ENCODE peak calls at places on chromosomes 6 and 20, in six cellular contexts. V is A549, P is stomach, G is HepG2, R is suprapubic skin, C is transverse colon. U is an unnamed sample.

GRCh38 chr20:64074184-64074789 is 5.0 kb downstream of the RGS19 start:
- DNase-seq in V (no peak), P (no peak), G (no peak), R (no peak), C (no peak), U (no peak)

GRCh38 chr6:31441368-31442267 is 38.2 kb downstream of the MICA start:
- DNase-seq in V (peak; percentile 77), P (peak; percentile 89), G (peak; percentile 60), R (peak; percentile 94), C (peak; percentile 87), U (no peak)

GRCh38 chr6:63649269-63649668 is 13.7 kb downstream of the PHF3 start:
- DNase-seq in V (no peak), P (no peak), G (no peak), R (no peak), C (no peak), U (no peak)

GRCh38 chr20:50369225-50370035 is 140.8 kb upstream of the PTPN1 start:
- DNase-seq in V (no peak), P (peak; percentile 93), G (peak; percentile 83), R (no peak), C (peak; percentile 89), U (no peak)

GRCh38 chr20:38610521-38610920 is 8.9 kb downstream of the ARHGAP40 start:
- DNase-seq in V (no peak), P (no peak), G (no peak), R (no peak), C (no peak), U (no peak)

GRCh38 chr6:170271771-170272314 is 19.0 kb downstream of the DLL1 start:
- DNase-seq in V (no peak), P (no peak), G (no peak), R (no peak), C (peak; percentile 59), U (peak; percentile 91)

GRCh38 chr20:25544316-25544715 is 41.0 kb downstream of the NINL start:
- DNase-seq in V (no peak), P (no peak), G (no peak), R (no peak), C (no peak), U (no peak)

GRCh38 chr6:16249971-16250370 is 11.6 kb downstream of the GMPR start:
- DNase-seq in V (no peak), P (no peak), G (peak; percentile 45), R (no peak), C (no peak), U (no peak)

GRCh38 chr6:110341671-110342304 is 16.4 kb downstream of the METTL24 start:
- DNase-seq in V (peak; percentile 9), P (no peak), G (peak; percentile 55), R (no peak), C (no peak), U (no peak)

GRCh38 chr6:100881707-100882040 is 545 bp upstream of the ASCC3 start:
- DNase-seq in V (no peak), P (no peak), G (no peak), R (no peak), C (no peak), U (no peak)

GRCh38 chr6:84103029-84103428 is 69.5 kb downstream of the MRAP2 start:
- DNase-seq in V (no peak), P (no peak), G (no peak), R (no peak), C (no peak), U (no peak)

GRCh38 chr6:169177516-169178196 is 76.0 kb downstream of the THBS2 start:
- DNase-seq in V (no peak), P (no peak), G (no peak), R (no peak), C (no peak), U (no peak)

GRCh38 chr6:133128191-133128590 is 113.0 kb upstream of the EYA4 start:
- DNase-seq in V (no peak), P (no peak), G (peak; percentile 25), R (no peak), C (no peak), U (no peak)

GRCh38 chr6:158457616-158458278 is 102.1 kb upstream of the TMEM181 start:
- DNase-seq in V (no peak), P (no peak), G (no peak), R (no peak), C (no peak), U (no peak)

GRCh38 chr6:33772902-33773472 is 15.9 kb downstream of the LEMD2 start:
- DNase-seq in V (no peak), P (no peak), G (no peak), R (no peak), C (no peak), U (no peak)

DNA sequence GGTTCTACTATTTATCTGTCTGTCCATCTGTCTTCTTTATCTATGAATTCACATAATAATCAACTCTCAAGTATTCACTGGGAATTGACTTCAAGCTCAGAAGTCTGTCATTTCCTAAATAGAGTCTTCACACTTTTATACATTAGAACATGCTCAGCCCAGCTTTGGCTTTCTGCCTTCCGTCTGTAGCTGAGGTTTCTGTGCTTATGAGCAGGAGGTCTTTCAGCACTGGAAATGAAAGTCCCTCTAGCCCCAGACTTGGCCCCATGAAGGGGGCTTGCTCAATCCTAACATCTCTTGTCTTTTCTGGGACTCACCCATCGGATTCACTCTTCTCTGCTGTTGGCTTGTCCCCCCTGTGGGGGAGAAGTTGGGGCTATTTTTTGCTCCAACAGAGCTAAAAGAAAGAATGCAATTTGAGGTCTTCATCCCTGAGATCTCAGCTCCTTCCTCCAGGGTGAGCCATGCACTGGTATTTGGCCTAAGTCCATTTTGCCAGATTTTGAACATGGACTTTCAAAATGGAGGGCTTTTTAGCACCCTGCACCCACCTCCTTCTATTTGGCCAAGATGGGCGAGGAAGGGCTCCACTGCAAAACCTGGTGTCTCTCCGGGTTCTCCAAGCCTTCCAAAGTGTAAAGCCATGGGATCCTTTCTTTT is 177.7 kb downstream of the MRPL14 start:
- DNase-seq in V (no peak), P (no peak), G (no peak), R (no peak), C (no peak), U (no peak)
- TF ChIP-seq EP300 in V (no peak), P (no peak), G (no peak), R (no peak), C (no peak), U (no peak)

GRCh38 chr6:11851405-11851804 is 72.8 kb upstream of the ADTRP start:
- DNase-seq in V (no peak), P (no peak), G (no peak), R (no peak), C (no peak), U (no peak)

GRCh38 chr6:11847515-11848244 is 69.1 kb upstream of the ADTRP start:
- DNase-seq in V (no peak), P (no peak), G (no peak), R (no peak), C (no peak), U (no peak)

GRCh38 chr6:11848252-11848651 is 69.6 kb upstream of the ADTRP start:
- DNase-seq in V (no peak), P (no peak), G (no peak), R (no peak), C (no peak), U (no peak)

GRCh38 chr6:11848852-11849731 is 70.5 kb upstream of the ADTRP start:
- DNase-seq in V (no peak), P (no peak), G (no peak), R (no peak), C (no peak), U (no peak)

GRCh38 chr6:11845664-11846577 is 67.3 kb upstream of the ADTRP start:
- DNase-seq in V (no peak), P (no peak), G (no peak), R (no peak), C (no peak), U (no peak)
- TF ChIP-seq EP300 in V (no peak), P (no peak), G (no peak), R (no peak), C (no peak), U (no peak)

GRCh38 chr6:12012566-12013367 is 655 bp downstream of the HIVEP1 start:
- DNase-seq in V (peak; percentile 50), P (peak; percentile 64), G (peak; percentile 49), R (peak; percentile 88), C (peak; percentile 70), U (peak; percentile 68)

GRCh38 chr6:12012231-12012565 is at the start of gene HIVEP1:
- DNase-seq in V (no peak), P (peak; percentile 31), G (no peak), R (no peak), C (no peak), U (no peak)

GRCh38 chr6:12009904-12010634 is 2.0 kb upstream of the HIVEP1 start:
- DNase-seq in V (no peak), P (no peak), G (no peak), R (no peak), C (no peak), U (no peak)

GRCh38 chr6:12010635-12011275 is 1.4 kb upstream of the HIVEP1 start:
- DNase-seq in V (peak; percentile 33), P (peak; percentile 66), G (no peak), R (peak; percentile 84), C (peak; percentile 71), U (no peak)

DNA sequence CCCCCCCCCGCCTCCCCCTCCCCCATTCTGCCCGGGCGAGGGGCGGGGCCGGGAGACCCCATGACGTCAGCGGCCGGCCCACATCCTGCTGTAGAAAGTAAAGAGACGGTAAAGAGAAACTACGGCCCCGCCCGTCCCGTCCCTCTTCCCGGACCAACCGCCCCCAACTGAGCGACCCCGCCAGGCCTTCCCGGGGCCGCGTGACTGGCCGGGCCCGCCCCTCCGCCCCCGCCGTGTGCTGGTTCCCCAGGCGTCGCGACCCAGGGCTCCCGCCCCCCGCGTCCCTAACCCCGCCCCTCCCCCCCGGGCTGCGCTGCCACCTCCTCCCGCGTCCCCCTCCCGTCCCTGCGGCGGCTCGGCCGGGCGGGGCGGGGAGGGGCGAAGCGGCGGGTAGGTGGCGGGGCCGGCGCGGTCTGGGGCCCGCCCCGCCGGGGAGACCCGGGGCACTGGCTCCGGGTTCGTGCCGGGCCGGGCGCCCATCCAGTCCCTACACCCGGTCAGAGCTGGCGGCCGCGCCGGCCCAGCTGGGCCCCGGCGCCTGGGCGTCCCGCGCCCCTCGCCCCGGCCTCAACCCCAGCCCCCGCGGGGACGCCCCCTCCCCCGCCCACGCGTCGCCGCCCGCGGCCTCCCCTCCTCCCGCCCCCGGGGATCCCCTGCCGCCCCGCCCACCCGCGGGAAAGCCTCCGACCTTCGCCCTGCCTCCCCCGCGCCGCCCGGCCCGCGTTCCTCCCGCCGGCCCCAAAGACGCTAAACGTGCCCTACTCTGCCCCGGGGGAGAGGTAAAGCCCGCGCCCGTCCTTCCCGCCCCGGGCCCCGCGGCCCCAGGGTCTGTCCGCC is 618 bp upstream of the HIVEP1 start:
- DNase-seq in V (peak; percentile 75), P (peak; percentile 98), G (peak; percentile 95), R (peak; percentile 98), C (peak; percentile 98), U (peak; percentile 81)
- TF ChIP-seq EP300 in V (peak; percentile 62), P (peak; percentile 10), G (no peak), R (no peak), C (peak; percentile 87), U (peak; percentile 47)

GRCh38 chr20:57693670-57694329 is 16.0 kb downstream of the PMEPA1 start:
- DNase-seq in V (no peak), P (no peak), G (no peak), R (no peak), C (no peak), U (no peak)

GRCh38 chr20:57696401-57696961 is 13.3 kb downstream of the PMEPA1 start:
- DNase-seq in V (no peak), P (no peak), G (no peak), R (no peak), C (no peak), U (no peak)

GRCh38 chr20:57694481-57694880 is 15.3 kb downstream of the PMEPA1 start:
- DNase-seq in V (no peak), P (no peak), G (no peak), R (no peak), C (no peak), U (no peak)

GRCh38 chr20:57695940-57696339 is 13.9 kb downstream of the PMEPA1 start:
- DNase-seq in V (no peak), P (no peak), G (no peak), R (no peak), C (no peak), U (no peak)

GRCh38 chr20:57695012-57695411 is 14.8 kb downstream of the PMEPA1 start:
- DNase-seq in V (no peak), P (peak; percentile 74), G (no peak), R (no peak), C (no peak), U (no peak)
- TF ChIP-seq EP300 in V (peak; percentile 20), P (no peak), G (no peak), R (no peak), C (no peak), U (no peak)